ENCODE peak calls at places on chromosomes 4 and X, in four cellular contexts. R is H9, Y is mesenchymal stem cell, A is mesendoderm. N is an unnamed sample.

GRCh38 chr4:138724530-138724929 is 291.1 kb upstream of the NOCT start:
- DNase-seq in Y (no peak), A (peak), R (no peak), N (no peak)

GRCh38 chr4:17667653-17668201 is 53.3 kb downstream of the MED28 start:
- DNase-seq in Y (no peak), R (no peak), A (no peak), N (no peak)

GRCh38 chr4:184544711-184545409 is 70.5 kb upstream of the IRF2 start:
- DNase-seq in A (peak), Y (no peak), R (no peak), N (no peak)

GRCh38 chrX:108091878-108092291 is 307 bp downstream of the ATG4A start:
- DNase-seq in A (no peak), R (no peak), Y (peak), N (no peak)

GRCh38 chr4:13162886-13163285 is 321.3 kb downstream of the RAB28 start:
- DNase-seq in R (peak), Y (no peak), A (peak), N (no peak)

GRCh38 chrX:153573999-153574398 is 24.9 kb downstream of the CCNQ start:
- DNase-seq in R (no peak), A (peak), Y (no peak), N (no peak)

GRCh38 chr4:88211473-88212252 is 53.2 kb upstream of the ABCG2 start:
- DNase-seq in A (peak), R (no peak), Y (peak), N (peak)

GRCh38 chrX:133468081-133468480 is 52.8 kb upstream of the GPC4 start:
- DNase-seq in R (no peak), A (peak), Y (no peak), N (no peak)

GRCh38 chrX:15055146-15055930 is 182.1 kb downstream of the MOSPD2 start:
- DNase-seq in A (peak), Y (no peak), R (no peak), N (no peak)

GRCh38 chr4:38663021-38663800 is 788 bp upstream of the KLF3 start:
- DNase-seq in Y (no peak), R (peak), A (peak), N (peak)

GRCh38 chr4:176436500-176436973 is 116.8 kb downstream of the SPCS3 start:
- DNase-seq in A (peak), Y (peak), R (no peak), N (no peak)

DNA sequence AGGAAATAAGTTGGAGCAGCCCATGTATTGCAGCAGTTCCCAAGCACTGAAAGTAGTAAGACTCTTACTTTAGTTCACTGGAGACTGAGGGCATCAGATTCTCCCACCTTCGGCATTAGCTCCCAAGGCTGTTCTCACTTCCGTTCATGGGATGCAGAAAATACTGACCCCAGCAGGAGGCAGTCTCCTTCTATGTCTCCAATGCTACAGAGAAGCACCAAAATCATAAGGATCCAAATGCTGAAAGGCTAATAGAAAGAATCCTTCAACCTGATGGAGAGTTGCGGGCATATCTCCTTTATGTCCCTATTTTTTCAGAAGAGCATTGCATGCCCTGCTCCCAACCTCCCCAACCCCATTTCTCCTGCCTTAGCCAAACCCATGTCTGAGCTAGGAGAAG is 32.4 kb downstream of the ADH7 start:
- DNase-seq in R (peak), Y (no peak), A (peak), N (no peak)
- H3K4ac ChIP-seq in R (no peak), Y (no peak), A (no peak), N (no peak)

GRCh38 chr4:121693450-121693849 is 3.3 kb downstream of the ANXA5 start:
- DNase-seq in R (no peak), A (no peak), Y (no peak), N (no peak)
- H3K4ac ChIP-seq in R (no peak), A (no peak), Y (no peak), N (no peak)

GRCh38 chr4:1297456-1298325 is 8.0 kb downstream of the MAEA start:
- DNase-seq in A (peak), R (no peak), Y (no peak), N (no peak)
- H3K4ac ChIP-seq in A (no peak), R (no peak), Y (no peak), N (no peak)

GRCh38 chrX:51779306-51779705 is 36.1 kb downstream of the GSPT2 start:
- DNase-seq in R (no peak), Y (no peak), A (peak), N (no peak)

DNA sequence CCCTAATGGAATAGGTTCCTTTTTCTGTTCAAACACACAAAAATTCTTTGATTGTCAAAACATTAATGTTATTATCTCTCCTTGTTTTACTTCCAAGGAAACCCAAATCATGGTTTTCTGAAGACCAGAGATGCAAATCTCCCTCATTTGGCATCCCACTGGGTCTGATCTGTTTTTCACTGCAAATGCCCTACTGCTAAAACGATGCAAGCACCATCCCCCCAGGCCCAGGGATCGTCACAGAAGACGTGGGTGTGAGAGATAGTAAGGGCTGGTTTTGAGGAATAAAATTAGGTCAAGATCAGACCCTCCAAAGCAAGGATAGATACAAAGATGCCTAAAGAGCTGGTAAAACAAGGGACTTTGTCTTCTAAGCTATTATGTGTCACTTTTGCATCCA is 33.6 kb downstream of the GSPT2 start:
- DNase-seq in Y (no peak), A (peak), R (no peak), N (no peak)
- H3K4ac ChIP-seq in Y (no peak), A (no peak), R (no peak), N (no peak)

GRCh38 chr4:127140306-127140705 is 492.5 kb upstream of the INTU start:
- DNase-seq in R (no peak), Y (peak), A (no peak), N (no peak)

GRCh38 chr4:127139788-127140286 is 492.9 kb upstream of the INTU start:
- DNase-seq in R (no peak), Y (no peak), A (peak), N (no peak)

GRCh38 chr4:127143460-127144190 is 489.1 kb upstream of the INTU start:
- DNase-seq in A (no peak), R (no peak), Y (peak), N (no peak)

GRCh38 chr4:127145001-127145400 is 487.8 kb upstream of the INTU start:
- DNase-seq in R (no peak), Y (no peak), A (no peak), N (no peak)

GRCh38 chr4:127141857-127142256 is 490.9 kb upstream of the INTU start:
- DNase-seq in Y (peak), A (no peak), R (no peak), N (no peak)
- H3K4ac ChIP-seq in Y (no peak), A (no peak), R (no peak), N (no peak)

GRCh38 chr4:114282937-114283336 is 303.5 kb upstream of the ARSJ start:
- DNase-seq in R (no peak), Y (no peak), A (no peak), N (no peak)

GRCh38 chr4:114279066-114279465 is 299.6 kb upstream of the ARSJ start:
- DNase-seq in R (no peak), A (no peak), Y (no peak), N (no peak)

GRCh38 chr4:114277690-114278089 is 298.2 kb upstream of the ARSJ start:
- DNase-seq in R (no peak), Y (no peak), A (no peak), N (no peak)

GRCh38 chr4:114284629-114285028 is 305.2 kb upstream of the ARSJ start:
- DNase-seq in R (no peak), A (no peak), Y (no peak), N (no peak)

GRCh38 chr4:114281561-114281960 is 302.1 kb upstream of the ARSJ start:
- DNase-seq in Y (peak), A (no peak), R (no peak), N (no peak)
- H3K4ac ChIP-seq in Y (no peak), A (no peak), R (no peak), N (no peak)

DNA sequence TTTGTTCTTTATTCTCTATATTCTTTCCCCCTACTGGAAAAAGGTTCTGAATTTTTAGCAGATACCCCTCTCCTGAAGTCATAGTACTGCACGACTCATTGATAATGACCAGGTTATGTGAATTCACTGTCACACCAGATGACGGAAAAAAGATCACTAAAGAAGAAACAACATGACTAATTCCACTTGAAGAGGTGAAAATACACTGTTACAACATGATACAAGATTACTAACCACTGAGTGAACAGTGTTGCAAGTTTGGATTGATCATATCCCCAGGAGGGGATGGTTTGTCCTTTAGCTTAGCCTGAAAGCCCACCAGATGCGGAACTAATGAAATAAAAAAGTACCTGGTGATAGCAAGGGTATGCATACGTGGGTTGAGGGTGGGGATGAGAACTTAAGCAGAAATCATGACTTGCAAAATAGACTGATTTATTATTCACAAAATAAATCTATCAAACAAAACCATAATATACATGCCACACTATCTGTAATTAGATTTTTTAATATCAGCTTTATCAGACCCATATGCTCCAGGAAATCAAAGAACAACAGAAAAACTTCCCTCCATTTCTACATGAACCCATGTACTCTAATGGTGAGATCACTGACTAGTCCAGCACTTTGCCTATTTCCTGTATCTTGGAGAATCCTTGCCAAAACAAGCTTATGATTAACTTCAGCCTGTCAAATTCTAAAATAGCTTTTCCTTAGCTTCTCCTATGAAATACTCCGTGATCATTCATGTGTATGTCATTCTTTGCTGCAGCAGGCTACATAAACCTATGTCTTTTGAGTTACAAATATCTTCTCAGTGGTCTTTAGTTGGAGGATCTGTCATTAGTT is 257.4 kb upstream of the AGA start:
- DNase-seq in A (no peak), Y (peak), R (no peak), N (no peak)
- H3K4ac ChIP-seq in A (no peak), Y (no peak), R (no peak), N (no peak)

GRCh38 chr4:105708376-105709080 is at the start of the genes GSTCD and INTS12:
- DNase-seq in A (peak), Y (peak), R (peak), N (peak)
- H3K4ac ChIP-seq in A (no peak), Y (peak), R (no peak), N (no peak)

N was measured in neuronal stem cell.